ENCODE peak calls at places on chromosomes 3 and 15, in nine cellular contexts. V is psoas muscle, M is neural progenitor cell, R is heart right ventricle, C is brain microvascular endothelial cell, B is thoracic aorta, N is cardiac muscle cell, K is Panc1, D is right cardiac atrium. X is an unnamed sample.

GRCh38 chr15:101009176-101009575 is 90.0 kb downstream of the LRRK1 start:
- DNase-seq in V (no peak), M (no peak), R (no peak), C (no peak), B (no peak), N (no peak), K (no peak), D (no peak), X (no peak)

GRCh38 chr3:87145553-87145952 is 81.6 kb upstream of the CHMP2B start:
- DNase-seq in V (no peak), M (peak; percentile 17), R (no peak), C (no peak), B (no peak), N (peak; percentile 12), K (no peak), D (no peak), X (no peak)

GRCh38 chr3:61858054-61858453 is 296.7 kb downstream of the PTPRG start:
- DNase-seq in V (no peak), M (no peak), R (no peak), C (no peak), B (no peak), N (peak; percentile 36), K (no peak), D (no peak), X (no peak)

GRCh38 chr3:124700880-124701684 is 29.2 kb upstream of the UMPS start:
- DNase-seq in V (no peak), M (peak; percentile 22), R (no peak), C (peak; percentile 91), B (no peak), N (no peak), K (no peak), D (no peak), X (peak; percentile 86)

GRCh38 chr3:48595075-48595525 is at the start of gene COL7A1:
- DNase-seq in V (no peak), M (no peak), R (peak; percentile 33), C (no peak), B (no peak), N (no peak), K (no peak), D (peak; percentile 69), X (no peak)

GRCh38 chr15:63231206-63231605 is 41.8 kb downstream of the RAB8B start:
- DNase-seq in V (no peak), M (no peak), R (no peak), C (no peak), B (no peak), N (no peak), K (no peak), D (no peak), X (no peak)

GRCh38 chr3:79383402-79384012 is 384.3 kb downstream of the ROBO1 start:
- DNase-seq in V (no peak), M (no peak), R (no peak), C (peak; percentile 29), B (no peak), N (no peak), K (no peak), D (no peak), X (no peak)

GRCh38 chr3:129577925-129578742 is 28.3 kb downstream of the PLXND1 start:
- DNase-seq in V (no peak), M (no peak), R (no peak), C (no peak), B (no peak), N (no peak), K (no peak), D (peak; percentile 61), X (no peak)

GRCh38 chr15:30979457-30979856 is 12.0 kb downstream of the MTMR10 start:
- DNase-seq in V (no peak), M (no peak), R (no peak), C (no peak), B (no peak), N (no peak), K (no peak), D (no peak), X (no peak)

GRCh38 chr15:50816191-50816590 is 50.7 kb upstream of the SPPL2A start:
- DNase-seq in V (no peak), M (no peak), R (no peak), C (no peak), B (no peak), N (peak; percentile 13), K (no peak), D (no peak), X (no peak)

GRCh38 chr15:79315623-79316328 is 4.9 kb downstream of the TMED3 start:
- DNase-seq in V (no peak), M (no peak), R (peak; percentile 54), C (no peak), B (no peak), N (no peak), K (no peak), D (no peak), X (no peak)

GRCh38 chr3:4761759-4762158 is 217.5 kb upstream of the BHLHE40 start:
- DNase-seq in V (no peak), M (no peak), R (no peak), C (no peak), B (no peak), N (no peak), K (no peak), D (no peak), X (no peak)

GRCh38 chr15:74828835-74829234 is 2.4 kb downstream of the CPLX3 start:
- DNase-seq in V (no peak), M (no peak), R (no peak), C (no peak), B (no peak), N (no peak), K (no peak), D (peak; percentile 18), X (no peak)

GRCh38 chr3:154135511-154136173 is 14.5 kb downstream of the ARHGEF26 start:
- DNase-seq in V (no peak), M (no peak), R (no peak), C (no peak), B (no peak), N (no peak), K (no peak), D (no peak), X (no peak)

GRCh38 chr3:47008851-47009224 is 29.4 kb downstream of the NBEAL2 start:
- DNase-seq in V (no peak), M (no peak), R (no peak), C (no peak), B (no peak), N (no peak), K (no peak), D (no peak), X (no peak)

DNA sequence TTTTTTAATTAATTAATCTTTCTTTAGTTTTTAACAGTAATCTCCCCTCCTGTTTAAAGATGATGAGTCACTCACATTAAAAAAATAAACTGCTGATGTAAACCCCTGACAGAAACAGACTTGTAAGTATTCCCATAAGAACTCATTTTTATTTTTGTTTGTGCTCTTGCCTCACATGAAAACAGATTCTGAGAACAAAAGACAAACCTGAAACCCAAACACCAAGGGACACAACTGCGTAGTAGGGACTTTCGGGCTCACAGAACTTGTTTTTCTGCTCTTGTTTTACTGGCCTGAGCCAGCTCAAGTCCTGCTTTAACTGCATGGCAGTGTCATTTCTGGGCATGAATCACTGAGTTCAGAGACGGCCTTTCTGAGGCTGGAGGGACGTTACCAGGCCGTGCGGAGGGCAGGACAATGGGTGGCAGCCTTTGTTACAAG is 600.8 kb downstream of the FOXP1 start:
- DNase-seq in V (peak; percentile 62), M (peak; percentile 52), R (peak; percentile 15), C (peak; percentile 85), B (peak; percentile 26), N (no peak), K (peak; percentile 38), D (peak; percentile 65), X (peak; percentile 69)
- H3K4me3 ChIP-seq in V (peak overlapping the region; percentile 41), M (no peak overlapping the region), R (no peak overlapping the region), C (no peak overlapping the region), B (peak overlapping the region; percentile 46), N (no peak overlapping the region), K (peak overlapping the region; percentile 10), D (no peak overlapping the region), X (no peak overlapping the region)

GRCh38 chr15:49622561-49622960 is 1.7 kb downstream of the DTWD1 start:
- DNase-seq in V (no peak), M (peak; percentile 45), R (no peak), C (no peak), B (no peak), N (no peak), K (no peak), D (no peak), X (no peak)
- H3K4me3 ChIP-seq in V (peak overlapping the region; percentile 83), M (peak overlapping the region; percentile 89), R (no peak overlapping the region), C (no peak overlapping the region), B (no peak overlapping the region), N (no peak overlapping the region), K (no peak overlapping the region), D (no peak overlapping the region), X (no peak overlapping the region)

GRCh38 chr15:40506964-40507571 is 36.3 kb downstream of the CHST14 start:
- DNase-seq in V (peak; percentile 85), M (peak; percentile 91), R (peak; percentile 80), C (peak; percentile 57), B (no peak), N (peak; percentile 91), K (no peak), D (peak; percentile 92), X (peak; percentile 91)
- H3K4me3 ChIP-seq in V (peak overlapping the region; percentile 57), M (peak overlapping the region; percentile 41), R (peak overlapping the region; percentile 15), C (peak overlapping the region; percentile 24), B (peak overlapping the region; percentile 63), N (no peak overlapping the region), K (peak overlapping the region; percentile 7), D (peak overlapping the region; percentile 6), X (no peak overlapping the region)

GRCh38 chr3:119588112-119588511 is 8.8 kb downstream of the ADPRH start:
- DNase-seq in V (peak; percentile 62), M (no peak), R (peak; percentile 45), C (no peak), B (no peak), N (no peak), K (no peak), D (peak; percentile 82), X (no peak)

GRCh38 chr3:119585193-119585592 is 5.9 kb downstream of the ADPRH start:
- DNase-seq in V (no peak), M (no peak), R (no peak), C (no peak), B (no peak), N (no peak), K (no peak), D (no peak), X (no peak)

GRCh38 chr3:119585867-119586570 is 6.7 kb downstream of the ADPRH start:
- DNase-seq in V (no peak), M (no peak), R (no peak), C (no peak), B (no peak), N (no peak), K (no peak), D (no peak), X (no peak)

GRCh38 chr3:119586707-119587317 is 7.5 kb downstream of the ADPRH start:
- DNase-seq in V (no peak), M (no peak), R (no peak), C (no peak), B (no peak), N (no peak), K (no peak), D (no peak), X (no peak)

DNA sequence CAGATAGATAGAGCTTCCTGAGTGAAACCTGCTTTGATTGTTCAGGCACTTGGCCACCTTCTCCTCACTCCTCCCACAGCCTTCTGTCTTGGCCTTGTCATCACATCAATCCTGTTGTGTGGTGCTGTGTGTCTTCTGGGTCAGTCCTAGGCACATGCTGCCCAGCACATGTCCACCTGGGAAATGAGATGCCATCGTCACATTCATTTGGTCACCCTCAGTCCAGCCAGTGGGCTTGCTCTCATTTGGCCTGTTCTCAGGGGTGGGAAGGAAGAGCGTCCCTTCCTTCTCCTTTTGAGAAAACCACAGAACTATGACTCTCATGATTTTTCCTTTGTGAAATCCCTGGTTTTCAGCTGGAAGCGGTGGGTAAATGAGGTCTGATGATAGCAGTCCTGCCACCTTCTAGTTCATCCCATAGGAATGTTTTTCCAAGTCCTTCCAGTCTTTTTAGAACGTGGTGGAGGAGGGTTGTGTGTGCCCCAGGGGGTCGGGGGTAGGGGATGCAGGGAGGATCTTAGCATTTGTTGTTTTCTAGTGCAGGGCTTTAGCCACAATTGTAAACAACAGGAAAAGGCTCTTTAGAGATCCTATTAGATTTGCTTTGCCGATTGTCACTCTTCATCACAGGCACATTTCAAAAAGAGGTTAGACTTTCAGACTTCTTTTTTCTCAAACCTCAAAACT is 8.5 kb upstream of the PLA1A start:
- DNase-seq in V (no peak), M (peak; percentile 24), R (no peak), C (no peak), B (no peak), N (no peak), K (no peak), D (no peak), X (no peak)
- H3K4me3 ChIP-seq in V (no peak overlapping the region), M (no peak overlapping the region), R (no peak overlapping the region), C (no peak overlapping the region), B (no peak overlapping the region), N (no peak overlapping the region), K (no peak overlapping the region), D (no peak overlapping the region), X (no peak overlapping the region)